ENCODE peak calls at places on chromosome 14, in four cellular contexts. U is neural progenitor cell, S is heart right ventricle, O is OCI-LY7. K is an unnamed sample.

GRCh38 chr14:96053600-96054381 is 14.6 kb downstream of the C14orf132 start:
- DNase-seq in O (no peak), U (no peak), S (no peak), K (no peak)

GRCh38 chr14:105878125-105878524 is 351.7 kb downstream of the TMEM121 start:
- DNase-seq in S (peak; percentile 7), O (no peak), U (no peak), K (no peak)

GRCh38 chr14:24441904-24442239 is 704 bp downstream of the SDR39U1 start:
- DNase-seq in O (no peak), U (no peak), S (no peak), K (no peak)

GRCh38 chr14:64628940-64629403 is 75.3 kb upstream of the PLEKHG3 start:
- DNase-seq in S (no peak), U (no peak), O (no peak), K (no peak)

GRCh38 chr14:61603736-61604135 is 91.6 kb upstream of the HIF1A start:
- DNase-seq in S (no peak), O (no peak), U (no peak), K (no peak)

GRCh38 chr14:32370720-32371119 is 41.6 kb downstream of the AKAP6 start:
- DNase-seq in O (no peak), U (no peak), S (no peak), K (no peak)

GRCh38 chr14:68569970-68570409 is 222.9 kb downstream of the ZFP36L1 start:
- DNase-seq in S (no peak), U (no peak), O (no peak), K (peak; percentile 78)

GRCh38 chr14:97757491-97757890 is 960.3 kb downstream of the VRK1 start:
- DNase-seq in S (no peak), O (no peak), U (peak; percentile 15), K (no peak)

GRCh38 chr14:73227812-73228781 is 9.2 kb upstream of the PAPLN start:
- DNase-seq in O (no peak), S (peak; percentile 47), U (peak; percentile 42), K (no peak)

GRCh38 chr14:105876829-105877228 is 350.4 kb downstream of the TMEM121 start:
- DNase-seq in S (no peak), O (no peak), U (no peak), K (no peak)

GRCh38 chr14:51818748-51819386 is 41.5 kb upstream of the GNG2 start:
- DNase-seq in U (no peak), O (peak; percentile 12), S (no peak), K (no peak)

GRCh38 chr14:44847910-44848309 is 113.8 kb downstream of the KLHL28 start:
- DNase-seq in O (no peak), U (no peak), S (no peak), K (no peak)

GRCh38 chr14:29925106-29925722 is 2.4 kb downstream of the PRKD1 start:
- DNase-seq in O (no peak), S (no peak), U (peak; percentile 26), K (no peak)

GRCh38 chr14:59482471-59483331 is 1.5 kb downstream of the L3HYPDH start:
- DNase-seq in U (no peak), O (no peak), S (no peak), K (no peak)

GRCh38 chr14:75460402-75460801 is 32.6 kb downstream of the JDP2 start:
- DNase-seq in O (no peak), S (no peak), U (no peak), K (no peak)

GRCh38 chr14:68794130-68794855 is 1.4 kb upstream of the ZFP36L1 start:
- DNase-seq in O (peak; percentile 76), S (peak; percentile 85), U (peak; percentile 65), K (peak; percentile 85)

GRCh38 chr14:61168126-61168525 is 113.0 kb downstream of the TMEM30B start:
- DNase-seq in S (no peak), O (no peak), U (no peak), K (no peak)

DNA sequence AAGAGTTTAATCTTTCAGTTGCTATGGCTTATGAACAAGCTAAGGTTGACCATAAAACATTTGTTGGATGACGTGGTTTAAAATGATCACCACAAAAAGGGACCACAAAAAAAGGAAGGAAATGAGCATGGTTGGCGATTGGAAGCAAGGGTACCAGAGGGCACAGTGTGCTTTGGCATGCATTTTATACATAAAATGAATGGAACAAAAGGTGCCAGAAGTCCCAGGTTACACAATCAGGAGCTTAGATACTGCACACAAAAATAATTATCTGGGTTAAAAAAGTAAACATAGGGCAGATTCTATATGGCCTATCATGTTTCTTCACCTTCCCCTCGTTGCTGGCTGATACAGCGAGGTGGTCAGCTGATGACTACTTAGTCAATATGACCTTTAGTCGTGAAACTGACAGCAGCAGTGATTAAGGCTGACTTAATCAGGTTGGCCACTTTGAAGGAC is 50.7 kb downstream of the ZC3H14 start:
- DNase-seq in S (no peak), U (no peak), O (no peak), K (no peak)
- H3K27ac ChIP-seq in S (no peak overlapping the region), U (no peak overlapping the region), O (no peak overlapping the region), K (peak overlapping the region; percentile 51)

DNA sequence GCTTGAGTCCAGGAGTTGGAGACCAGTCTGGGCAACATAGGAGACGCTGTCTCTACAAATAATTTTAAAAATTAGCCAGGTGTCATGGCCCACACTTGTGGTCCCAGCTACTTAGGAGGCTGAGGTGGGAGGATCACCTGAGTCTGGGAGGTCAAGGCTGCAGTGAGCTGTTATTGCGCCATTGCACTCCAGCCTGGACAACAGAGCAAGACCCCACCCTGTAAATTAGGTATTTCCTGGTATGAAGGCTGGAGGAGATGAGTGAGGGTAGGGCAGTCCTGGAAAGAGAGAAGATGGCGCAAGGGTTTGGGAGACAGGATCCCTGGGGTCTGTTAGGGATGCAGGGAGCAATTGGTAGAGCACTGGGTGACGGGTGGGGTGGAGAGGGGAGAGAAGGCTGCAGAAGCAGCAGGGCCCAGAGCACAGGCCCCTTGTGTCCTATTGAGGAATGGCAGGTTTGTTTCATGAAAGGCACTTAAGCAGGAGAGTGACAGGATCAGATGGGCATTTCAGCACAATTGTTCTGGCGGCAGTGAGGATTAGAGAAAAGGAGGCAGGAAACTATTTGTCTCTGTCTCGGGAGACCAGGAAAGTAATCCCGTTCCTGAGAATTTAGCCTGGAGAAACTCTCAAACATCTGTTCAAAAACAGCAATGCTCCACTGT is 47.2 kb upstream of the KTN1 start:
- DNase-seq in U (peak; percentile 83), S (no peak), O (no peak), K (no peak)
- TF ChIP-seq CTCF in U (peak; percentile 50), S (no peak), O (no peak), K (no peak)

GRCh38 chr14:77322209-77322902 is 1.5 kb downstream of the GSTZ1 start:
- DNase-seq in U (no peak), O (no peak), S (no peak), K (no peak)
- H3K27ac ChIP-seq in U (no peak overlapping the region), O (peak overlapping the region; percentile 80), S (peak overlapping the region; percentile 99), K (no peak overlapping the region)

GRCh38 chr14:104223810-104224515 is 85.6 kb downstream of the KIF26A start:
- DNase-seq in S (no peak), U (no peak), O (no peak), K (no peak)

GRCh38 chr14:104226421-104227385 is 88.3 kb downstream of the KIF26A start:
- DNase-seq in U (no peak), S (no peak), O (peak; percentile 42), K (no peak)

GRCh38 chr14:104223101-104223809 is 84.9 kb downstream of the KIF26A start:
- DNase-seq in O (no peak), U (no peak), S (no peak), K (peak; percentile 41)

GRCh38 chr14:104222396-104223036 is 84.1 kb downstream of the KIF26A start:
- DNase-seq in U (no peak), S (no peak), O (no peak), K (no peak)

GRCh38 chr14:104224516-104225281 is 86.3 kb downstream of the KIF26A start:
- DNase-seq in S (peak; percentile 59), O (peak; percentile 45), U (peak; percentile 73), K (no peak)
- TF ChIP-seq CTCF in S (peak; percentile 50), O (peak; percentile 82), U (peak; percentile 66), K (no peak)

DNA sequence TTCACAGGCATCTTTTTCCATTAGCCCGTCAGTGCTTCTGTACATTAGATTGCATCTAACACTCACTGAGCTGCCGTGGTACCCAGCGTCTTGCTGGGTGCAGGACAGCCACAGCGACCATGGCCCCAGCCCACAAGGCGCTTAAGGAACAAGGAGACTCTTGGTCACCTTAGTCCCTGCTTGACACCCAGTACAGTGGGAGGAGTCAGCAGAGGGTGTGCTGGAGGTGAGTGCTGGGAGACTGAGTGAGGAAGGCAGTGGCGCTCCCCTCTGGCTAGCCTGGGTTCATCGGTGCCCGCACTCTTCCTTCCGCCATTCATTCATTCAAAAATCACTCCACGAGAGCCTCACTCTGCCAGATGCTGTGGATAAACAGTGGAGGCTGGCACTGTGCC is 21.8 kb downstream of the FBLN5 start:
- DNase-seq in S (no peak), U (no peak), O (no peak), K (no peak)
- H3K27ac ChIP-seq in S (peak overlapping the region; percentile 66), U (no peak overlapping the region), O (no peak overlapping the region), K (no peak overlapping the region)

DNA sequence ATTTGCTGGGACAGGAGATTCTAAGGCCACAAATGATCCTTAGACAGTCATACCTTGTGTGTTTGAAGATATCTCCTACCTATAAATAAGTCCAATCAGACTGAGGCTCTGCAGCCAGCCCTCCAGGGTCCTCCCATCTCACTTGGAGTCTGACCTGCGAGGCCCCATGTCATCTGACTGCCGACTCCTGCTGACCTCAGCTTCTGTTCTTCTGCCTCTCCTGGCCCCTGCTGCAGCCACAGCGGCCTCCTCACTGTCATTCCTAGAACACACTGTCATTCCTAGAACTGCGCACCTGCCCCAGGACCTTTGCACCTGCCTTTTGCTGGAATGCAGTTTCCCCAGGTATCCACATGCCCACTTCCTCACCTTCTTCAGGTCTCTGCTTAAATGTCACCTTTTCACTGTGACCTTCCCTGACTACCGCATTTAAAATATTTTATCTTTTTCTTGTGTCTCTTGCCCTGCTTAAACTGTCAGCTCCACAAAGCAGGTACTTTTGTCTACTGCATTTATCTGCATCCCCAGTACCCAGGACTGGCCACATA is 56.5 kb upstream of the RIN3 start:
- DNase-seq in S (no peak), O (no peak), U (no peak), K (no peak)
- TF ChIP-seq CTCF in S (no peak), O (peak; percentile 8), U (no peak), K (no peak)